ENCODE peak calls at places on chromosomes 3 and 15, in ten cellular contexts. H, T, L, A, Y, M, B, O, X and V are unnamed samples.

GRCh38 chr3:149592758-149593240 is 65.0 kb downstream of the WWTR1 start:
- DNase-seq in O (peak; percentile 31), H (peak; percentile 54), Y (no peak), L (no peak), B (peak; percentile 73), T (no peak), M (no peak), A (no peak), X (no peak), V (peak; percentile 66)

GRCh38 chr3:61725851-61726333 is 164.5 kb downstream of the PTPRG start:
- DNase-seq in L (no peak), A (no peak), T (no peak), H (peak; percentile 25), Y (no peak), O (no peak), X (no peak), M (no peak), B (peak; percentile 56), V (peak; percentile 17)

GRCh38 chr15:64883097-64883581 is 28.6 kb upstream of the ANKDD1A start:
- DNase-seq in Y (no peak), T (no peak), A (no peak), M (no peak), H (no peak), L (no peak), B (no peak), X (peak; percentile 1), O (no peak), V (peak; percentile 87)

GRCh38 chr15:79172032-79172481 is 81.5 kb upstream of the RASGRF1 start:
- DNase-seq in T (no peak), B (no peak), O (no peak), H (no peak), M (no peak), A (no peak), X (no peak), Y (no peak), L (no peak), V (no peak)

GRCh38 chr15:71705151-71705550 is 105.2 kb upstream of the NR2E3 start:
- DNase-seq in H (no peak), X (no peak), O (no peak), B (no peak), L (no peak), A (no peak), Y (no peak), M (no peak), T (no peak), V (peak; percentile 29)

GRCh38 chr15:37204698-37205097 is 104.3 kb upstream of the MEIS2 start:
- DNase-seq in X (no peak), T (peak; percentile 22), B (no peak), H (no peak), O (no peak), A (no peak), Y (no peak), L (no peak), M (no peak), V (no peak)

GRCh38 chr3:104941785-104942184 is 424.9 kb upstream of the ALCAM start:
- DNase-seq in B (no peak), O (no peak), H (no peak), A (no peak), L (no peak), M (no peak), Y (no peak), X (no peak), T (no peak), V (no peak)

GRCh38 chr3:945738-946137 is 147.1 kb upstream of the CNTN6 start:
- DNase-seq in H (no peak), T (no peak), M (no peak), O (no peak), X (no peak), A (no peak), B (no peak), L (no peak), Y (no peak), V (no peak)

GRCh38 chr3:187944391-187945179 is 199.3 kb upstream of the BCL6 start:
- DNase-seq in B (no peak), H (no peak), M (no peak), X (no peak), T (no peak), L (no peak), Y (no peak), O (no peak), A (no peak), V (peak; percentile 16)

GRCh38 chr3:52078781-52079560 is 22.6 kb upstream of the DUSP7 start:
- DNase-seq in B (no peak), A (no peak), L (no peak), H (no peak), M (no peak), T (no peak), X (no peak), Y (no peak), O (no peak), V (no peak)

GRCh38 chr15:79740581-79740980 is 156.2 kb downstream of the MTHFS start:
- DNase-seq in H (no peak), X (no peak), A (no peak), M (no peak), O (no peak), Y (no peak), L (no peak), B (no peak), T (no peak), V (no peak)

GRCh38 chr15:38684461-38685000 is 119.9 kb upstream of the RASGRP1 start:
- DNase-seq in L (no peak), H (no peak), X (no peak), B (no peak), O (no peak), A (no peak), Y (no peak), T (no peak), M (no peak), V (no peak)

GRCh38 chr3:170499562-170500156 is 81.0 kb downstream of the CLDN11 start:
- DNase-seq in O (no peak), B (peak; percentile 9), L (no peak), T (peak; percentile 60), H (peak; percentile 47), Y (no peak), M (peak; percentile 27), A (no peak), X (no peak), V (peak; percentile 41)

GRCh38 chr3:152197451-152197850 is 71.3 kb upstream of the MBNL1 start:
- DNase-seq in T (no peak), H (no peak), O (no peak), M (no peak), L (no peak), Y (no peak), B (no peak), X (no peak), A (no peak), V (no peak)

GRCh38 chr3:33115024-33115768 is 1.4 kb downstream of the CRTAP start:
- DNase-seq in Y (no peak), H (peak; percentile 83), T (peak; percentile 79), L (peak; percentile 76), O (peak; percentile 57), X (peak; percentile 57), B (peak; percentile 73), A (no peak), M (peak; percentile 69), V (peak; percentile 89)

GRCh38 chr3:141410861-141411771 is 42.8 kb downstream of the ZBTB38 start:
- DNase-seq in L (no peak), Y (peak; percentile 17), H (peak; percentile 55), B (no peak), X (no peak), M (peak; percentile 33), O (no peak), A (no peak), T (peak; percentile 46), V (peak; percentile 59)

GRCh38 chr3:141414141-141414689 is 45.9 kb downstream of the ZBTB38 start:
- DNase-seq in B (peak; percentile 52), L (no peak), M (no peak), Y (no peak), T (no peak), H (no peak), A (no peak), O (no peak), X (no peak), V (no peak)

GRCh38 chr3:141413387-141414140 is 45.3 kb downstream of the ZBTB38 start:
- DNase-seq in M (no peak), O (no peak), Y (no peak), T (no peak), X (no peak), A (no peak), B (no peak), L (no peak), H (no peak), V (no peak)

GRCh38 chr3:141412087-141412935 is 44.0 kb downstream of the ZBTB38 start:
- DNase-seq in O (peak; percentile 45), H (peak; percentile 64), M (peak; percentile 63), A (no peak), T (peak; percentile 59), Y (peak; percentile 32), X (no peak), L (no peak), B (peak; percentile 75), V (peak; percentile 58)

DNA sequence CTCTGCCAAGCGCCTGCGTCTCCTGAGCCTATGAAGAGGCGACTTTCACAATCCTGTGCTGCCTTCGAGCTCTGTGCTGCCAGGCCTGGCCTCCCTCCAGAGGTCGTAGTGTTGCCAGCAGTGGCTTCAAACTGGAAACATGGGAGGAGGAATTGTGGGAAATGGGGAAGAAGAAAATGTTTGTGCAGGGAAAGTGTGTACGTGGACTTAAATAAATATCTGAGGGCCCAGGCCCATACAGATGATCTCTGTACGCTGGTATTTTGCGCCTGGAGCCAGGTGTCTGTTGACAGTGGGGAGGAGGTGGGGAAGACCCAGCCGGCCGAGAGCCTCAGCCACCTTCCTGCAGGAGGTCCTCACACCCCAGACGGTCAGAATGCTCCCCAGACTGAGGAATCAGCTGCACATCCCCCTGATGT is 44.6 kb downstream of the ZBTB38 start:
- DNase-seq in M (peak; percentile 73), A (peak; percentile 63), Y (no peak), O (peak; percentile 93), X (peak; percentile 84), B (peak; percentile 91), T (no peak), L (peak; percentile 93), H (peak; percentile 87), V (peak; percentile 64)
- TF ChIP-seq CTCF in M (no peak), A (no peak), Y (no peak), O (no peak), X (no peak), B (peak; percentile 24), T (no peak), L (no peak), H (peak; percentile 6), V (peak; percentile 24)

GRCh38 chr3:46926871-46927717 is 49.5 kb downstream of the CCDC12 start:
- DNase-seq in M (peak; percentile 42), L (peak; percentile 76), X (peak; percentile 64), O (no peak), B (peak; percentile 6), T (no peak), H (no peak), A (peak; percentile 60), Y (no peak), V (no peak)
- H3K4me1 ChIP-seq in M (peaks cover 44% of the 10 kb centered on the region), L (peaks cover 65% of the 10 kb centered on the region), X (peaks cover 53% of the 10 kb centered on the region), O (peaks cover 92% of the 10 kb centered on the region), B (peaks cover 86% of the 10 kb centered on the region), T (peaks cover 21% of the 10 kb centered on the region), H (peaks cover 81% of the 10 kb centered on the region), A (peaks cover 54% of the 10 kb centered on the region), Y (peaks cover 48% of the 10 kb centered on the region), V (peaks cover 23% of the 10 kb centered on the region)

GRCh38 chr3:75396316-75396802 is 267.8 kb upstream of the FRG2C start:
- DNase-seq in M (peak; percentile 22), H (no peak), L (peak; percentile 68), Y (no peak), X (no peak), A (no peak), B (no peak), T (no peak), O (no peak), V (no peak)
- TF ChIP-seq CTCF in M (no peak), H (no peak), L (no peak), Y (no peak), X (no peak), A (no peak), B (no peak), T (no peak), O (no peak), V (no peak)

GRCh38 chr3:138944136-138944658 is 2.7 kb downstream of the FOXL2 start:
- DNase-seq in A (no peak), O (no peak), M (no peak), X (no peak), B (no peak), H (no peak), L (no peak), Y (no peak), T (no peak), V (no peak)
- H3K4me1 ChIP-seq in A (peaks cover 27% of the 10 kb centered on the region), O (peaks cover 45% of the 10 kb centered on the region), M (peaks cover 24% of the 10 kb centered on the region), X (peaks cover 33% of the 10 kb centered on the region), B (peaks cover 46% of the 10 kb centered on the region), H (peaks cover 33% of the 10 kb centered on the region), L (peaks cover 32% of the 10 kb centered on the region), Y (peaks cover 40% of the 10 kb centered on the region), T (no peaks in the 10 kb centered on the region), V (peaks cover 21% of the 10 kb centered on the region)